ENCODE peak calls at places on chromosome 5, in four cellular contexts. L is SK-N-SH, D is H1, H is K562. X is an unnamed sample.
A peak's percentile ranks its signal among the peaks of the same experiment; 100 is the strongest.

GRCh38 chr5:131430794-131431193 is 166.9 kb downstream of the CDC42SE2 start:
- DNase-seq in L (no peak), D (no peak), H (no peak), X (no peak)

GRCh38 chr5:136364307-136364706 is 1.0 kb downstream of the TRPC7 start:
- DNase-seq in L (peak; percentile 30), D (no peak), H (peak; percentile 32), X (no peak)

GRCh38 chr5:158751961-158752655 is 347.6 kb downstream of the EBF1 start:
- DNase-seq in L (no peak), D (no peak), H (no peak), X (no peak)

GRCh38 chr5:121702783-121703182 is 148.9 kb upstream of the FTMT start:
- DNase-seq in L (no peak), D (no peak), H (no peak), X (no peak)

GRCh38 chr5:148751025-148751424 is 75.4 kb upstream of the ADRB2 start:
- DNase-seq in L (no peak), D (no peak), H (no peak), X (no peak)

GRCh38 chr5:159773062-159773924 is 143.0 kb upstream of the ADRA1B start:
- DNase-seq in L (peak; percentile 68), D (no peak), H (peak; percentile 48), X (peak; percentile 60)

GRCh38 chr5:137858954-137859353 is 8.7 kb upstream of the MYOT start:
- DNase-seq in L (no peak), D (no peak), H (no peak), X (no peak)

GRCh38 chr5:111854196-111854595 is 97.2 kb upstream of the NREP start:
- DNase-seq in L (no peak), D (no peak), H (no peak), X (no peak)

GRCh38 chr5:120734033-120734432 is 269.9 kb downstream of the PRR16 start:
- DNase-seq in L (no peak), D (peak; percentile 7), H (no peak), X (peak; percentile 56)

GRCh38 chr5:180070726-180071417 is 687 bp downstream of the RNF130 start:
- DNase-seq in L (peak; percentile 75), D (no peak), H (no peak), X (no peak)

GRCh38 chr5:96348536-96348935 is 84.5 kb downstream of the PCSK1 start:
- DNase-seq in L (no peak), D (no peak), H (no peak), X (no peak)

GRCh38 chr5:9149988-9150387 is 395.9 kb downstream of the SEMA5A start:
- DNase-seq in L (no peak), D (no peak), H (no peak), X (no peak)

GRCh38 chr5:573206-573605 is 38.9 kb upstream of the CEP72 start:
- DNase-seq in L (no peak), D (no peak), H (no peak), X (no peak)

GRCh38 chr5:111635946-111636315 is 121.1 kb downstream of the NREP start:
- DNase-seq in L (no peak), D (no peak), H (no peak), X (no peak)

GRCh38 chr5:150516011-150516410 is 8.1 kb downstream of the NDST1 start:
- DNase-seq in L (peak; percentile 86), D (no peak), H (peak; percentile 43), X (no peak)

GRCh38 chr5:16994576-16994975 is 58.5 kb upstream of the MYO10 start:
- DNase-seq in L (no peak), D (no peak), H (no peak), X (no peak)

GRCh38 chr5:155027993-155028629 is 14.6 kb downstream of the KIF4B start:
- DNase-seq in L (no peak), D (no peak), H (no peak), X (no peak)

GRCh38 chr5:173451031-173451430 is 122.8 kb upstream of the STC2 start:
- DNase-seq in L (peak; percentile 48), D (peak; percentile 3), H (peak; percentile 63), X (peak; percentile 50)

GRCh38 chr5:110063640-110064592 is 374.2 kb downstream of the MAN2A1 start:
- DNase-seq in L (no peak), D (no peak), H (no peak), X (no peak)

GRCh38 chr5:138668981-138669380 is 84.2 kb upstream of the CTNNA1 start:
- DNase-seq in L (no peak), D (no peak), H (no peak), X (no peak)

GRCh38 chr5:89263846-89264245 is 380.9 kb upstream of the MEF2C start:
- DNase-seq in L (no peak), D (no peak), H (no peak), X (no peak)

GRCh38 chr5:119022017-119022745 is 33.8 kb upstream of the DTWD2 start:
- DNase-seq in L (peak; percentile 33), D (no peak), H (no peak), X (no peak)

GRCh38 chr5:1205255-1206180 is 4.1 kb downstream of the SLC6A19 start:
- DNase-seq in L (no peak), D (no peak), H (no peak), X (no peak)

GRCh38 chr5:72692273-72692672 is 124.2 kb upstream of the TNPO1 start:
- DNase-seq in L (no peak), D (no peak), H (no peak), X (no peak)

GRCh38 chr5:67792891-67793290 is 422.7 kb upstream of the PIK3R1 start:
- DNase-seq in L (no peak), D (no peak), H (no peak), X (no peak)

GRCh38 chr5:178326054-178326715 is 93.6 kb upstream of the PHYKPL start:
- DNase-seq in L (no peak), D (no peak), H (no peak), X (no peak)

GRCh38 chr5:131242728-131243255 is 21.1 kb upstream of the CDC42SE2 start:
- DNase-seq in L (no peak), D (no peak), H (no peak), X (no peak)

GRCh38 chr5:88836195-88836838 is 46.7 kb downstream of the MEF2C start:
- DNase-seq in L (no peak), D (no peak), H (peak; percentile 29), X (peak; percentile 16)

GRCh38 chr5:75558972-75559632 is 47.4 kb downstream of the POLK start:
- DNase-seq in L (no peak), D (no peak), H (no peak), X (no peak)
- TF ChIP-seq TEAD4 in L (no peak), D (no peak), H (no peak), X (no peak)

GRCh38 chr5:147287181-147287580 is 52.4 kb downstream of the STK32A start:
- DNase-seq in L (no peak), D (no peak), H (no peak), X (no peak)

GRCh38 chr5:147286296-147286695 is 51.5 kb downstream of the STK32A start:
- DNase-seq in L (no peak), D (no peak), H (no peak), X (no peak)

GRCh38 chr5:147290261-147290660 is 55.4 kb downstream of the STK32A start:
- DNase-seq in L (no peak), D (no peak), H (no peak), X (no peak)
- TF ChIP-seq TEAD4 in L (no peak), D (no peak), H (no peak), X (no peak)

DNA sequence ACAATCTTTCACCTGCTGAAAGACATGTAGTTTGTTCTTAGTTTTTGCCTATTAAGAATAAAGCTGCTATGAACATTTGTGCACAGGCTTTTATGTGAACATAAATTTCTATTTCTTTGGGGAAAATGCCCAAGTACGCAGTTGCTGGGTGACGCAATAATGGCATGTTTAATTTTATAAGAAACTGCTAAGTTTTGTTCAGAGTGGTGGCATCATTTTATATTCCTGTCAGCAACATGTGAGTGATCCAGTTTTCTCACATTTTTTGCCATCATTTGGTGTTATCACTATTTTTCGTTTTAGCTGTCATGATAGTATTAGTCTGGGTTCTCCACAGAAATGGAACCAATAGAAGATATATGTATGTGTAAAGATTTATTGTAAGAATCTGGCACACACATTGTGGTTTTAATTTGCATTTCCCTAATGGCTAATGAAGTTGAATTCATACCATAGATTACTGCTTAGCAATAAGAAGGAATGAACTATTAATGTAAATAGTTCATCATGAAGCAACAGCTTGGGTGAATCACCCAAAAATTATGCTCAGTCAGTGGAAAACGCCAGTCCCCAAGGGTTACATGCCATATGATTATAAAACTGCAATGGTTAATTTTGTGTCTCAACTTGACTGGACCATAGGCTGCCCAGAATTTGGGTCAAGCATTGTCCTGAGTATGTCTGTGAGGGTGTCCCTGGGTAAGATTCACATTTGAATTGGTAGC is 358.6 kb downstream of the MSX2 start:
- DNase-seq in L (no peak), D (no peak), H (no peak), X (no peak)
- TF ChIP-seq TEAD4 in L (no peak), D (no peak), H (no peak), X (no peak)

GRCh38 chr5:107639990-107640389 is 30.7 kb downstream of the EFNA5 start:
- DNase-seq in L (no peak), D (no peak), H (no peak), X (no peak)

GRCh38 chr5:107635276-107635675 is 35.5 kb downstream of the EFNA5 start:
- DNase-seq in L (no peak), D (no peak), H (no peak), X (no peak)

GRCh38 chr5:107636555-107636954 is 34.2 kb downstream of the EFNA5 start:
- DNase-seq in L (no peak), D (no peak), H (no peak), X (no peak)

GRCh38 chr5:107646418-107646817 is 24.3 kb downstream of the EFNA5 start:
- DNase-seq in L (no peak), D (no peak), H (no peak), X (no peak)

DNA sequence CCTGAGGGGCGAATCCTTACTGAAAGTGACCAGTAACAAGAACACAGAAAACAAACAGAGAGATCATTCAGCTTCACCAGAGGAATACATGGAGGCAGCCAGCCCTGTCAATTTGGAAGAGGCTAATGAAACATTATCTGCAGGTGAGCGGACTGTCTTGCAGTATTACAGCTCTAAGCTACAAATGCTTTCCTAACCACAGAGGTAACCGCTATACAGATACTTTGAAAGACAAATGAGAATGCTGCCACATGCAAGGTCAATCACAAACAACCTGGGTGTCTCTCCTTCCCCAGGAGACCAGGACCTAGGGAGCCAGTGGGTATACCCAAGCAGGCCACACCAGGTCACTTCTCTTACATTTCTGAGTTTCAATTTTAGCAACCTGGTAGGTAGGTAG is 30.2 kb downstream of the EFNA5 start:
- DNase-seq in L (no peak), D (no peak), H (no peak), X (no peak)
- TF ChIP-seq TEAD4 in L (no peak), D (no peak), H (no peak), X (no peak)